ENCODE peak calls at places on chromosomes 13 and 19, in ten cellular contexts. W, T, K, V, J, E, S, R, H and A are unnamed samples.

GRCh38 chr19:7326105-7326877 is 22.4 kb upstream of the ARHGEF18 start:
- DNase-seq in W (no peak), T (no peak), K (peak; percentile 71), V (peak; percentile 22), J (peak; percentile 74), E (no peak), S (no peak), R (peak; percentile 10), H (no peak), A (peak; percentile 4)

GRCh38 chr13:112626124-112626523 is 38.2 kb upstream of the TUBGCP3 start:
- DNase-seq in W (no peak), T (no peak), K (no peak), V (no peak), J (no peak), E (no peak), S (no peak), R (no peak), H (no peak), A (no peak)

GRCh38 chr13:28089065-28089464 is 11.3 kb downstream of the FLT3 start:
- DNase-seq in W (no peak), T (no peak), K (no peak), V (no peak), J (no peak), E (no peak), S (no peak), R (no peak), H (no peak), A (no peak)

GRCh38 chr19:2051771-2052704 is 994 bp upstream of the MKNK2 start:
- DNase-seq in W (no peak), T (peak; percentile 77), K (no peak), V (no peak), J (peak; percentile 73), E (no peak), S (peak; percentile 41), R (no peak), H (no peak), A (peak; percentile 92)

GRCh38 chr19:798415-799075 is 1.3 kb downstream of the PTBP1 start:
- DNase-seq in W (no peak), T (no peak), K (peak; percentile 39), V (no peak), J (peak; percentile 77), E (no peak), S (no peak), R (no peak), H (no peak), A (no peak)

GRCh38 chr19:47726467-47726866 is 13.2 kb downstream of the EHD2 start:
- DNase-seq in W (no peak), T (no peak), K (no peak), V (no peak), J (no peak), E (no peak), S (peak; percentile 56), R (no peak), H (no peak), A (no peak)

GRCh38 chr13:26816876-26817275 is 56.3 kb upstream of the GPR12 start:
- DNase-seq in W (no peak), T (no peak), K (no peak), V (no peak), J (no peak), E (no peak), S (no peak), R (no peak), H (no peak), A (no peak)

GRCh38 chr13:27797228-27797624 is 4.9 kb downstream of the GSX1 start:
- DNase-seq in W (no peak), T (no peak), K (no peak), V (peak; percentile 14), J (no peak), E (no peak), S (no peak), R (no peak), H (no peak), A (no peak)

GRCh38 chr13:44350775-44351504 is 22.7 kb upstream of the SERP2 start:
- DNase-seq in W (no peak), T (no peak), K (no peak), V (no peak), J (no peak), E (peak; percentile 31), S (no peak), R (no peak), H (no peak), A (no peak)

GRCh38 chr13:112510002-112510780 is 77.8 kb downstream of the TUBGCP3 start:
- DNase-seq in W (no peak), T (no peak), K (peak; percentile 11), V (peak; percentile 53), J (no peak), E (peak; percentile 82), S (peak; percentile 67), R (no peak), H (no peak), A (no peak)

GRCh38 chr19:41323430-41324125 is 13.6 kb downstream of the CCDC97 start:
- DNase-seq in W (no peak), T (peak; percentile 60), K (peak; percentile 85), V (peak; percentile 98), J (peak; percentile 51), E (peak; percentile 84), S (peak; percentile 51), R (no peak), H (no peak), A (peak; percentile 90)

GRCh38 chr13:99959538-99960230 is 11.9 kb downstream of the ZIC5 start:
- DNase-seq in W (no peak), T (peak; percentile 24), K (no peak), V (no peak), J (no peak), E (no peak), S (no peak), R (no peak), H (no peak), A (no peak)

GRCh38 chr13:22111152-22111783 is 440.4 kb downstream of the FGF9 start:
- DNase-seq in W (no peak), T (no peak), K (no peak), V (no peak), J (no peak), E (no peak), S (no peak), R (no peak), H (no peak), A (no peak)

GRCh38 chr13:22112956-22113750 is 442.3 kb downstream of the FGF9 start:
- DNase-seq in W (no peak), T (no peak), K (no peak), V (no peak), J (no peak), E (no peak), S (no peak), R (no peak), H (no peak), A (no peak)

GRCh38 chr13:22108283-22108897 is 437.5 kb downstream of the FGF9 start:
- DNase-seq in W (no peak), T (no peak), K (no peak), V (no peak), J (no peak), E (no peak), S (no peak), R (no peak), H (no peak), A (no peak)

GRCh38 chr13:22111961-22112360 is 441.1 kb downstream of the FGF9 start:
- DNase-seq in W (no peak), T (no peak), K (no peak), V (no peak), J (no peak), E (no peak), S (no peak), R (no peak), H (no peak), A (no peak)

GRCh38 chr13:22110368-22110767 is 439.5 kb downstream of the FGF9 start:
- DNase-seq in W (no peak), T (no peak), K (no peak), V (no peak), J (no peak), E (no peak), S (no peak), R (no peak), H (no peak), A (no peak)
- TF ChIP-seq POLR2AphosphoS5 in W (no peak), T (no peak), K (no peak), V (no peak), J (no peak), E (no peak), S (no peak), R (no peak), H (no peak), A (no peak)

GRCh38 chr19:18385675-18386542 is at the start of gene GDF15:
- DNase-seq in W (peak; percentile 94), T (peak; percentile 96), K (peak; percentile 83), V (peak; percentile 97), J (peak; percentile 96), E (peak; percentile 76), S (peak; percentile 90), R (no peak), H (no peak), A (peak; percentile 86)
- H3K27ac ChIP-seq in W (no peak within 1 kb of the TSS), T (peak within 1 kb of the TSS; percentile 79), K (peak within 1 kb of the TSS; percentile 84), V (peak within 1 kb of the TSS; percentile 69), J (peak within 1 kb of the TSS; percentile 76), E (peak within 1 kb of the TSS; percentile 23), S (peak within 1 kb of the TSS; percentile 54), R (peak within 1 kb of the TSS; percentile 91), H (peak within 1 kb of the TSS; percentile 36), A (peak within 1 kb of the TSS; percentile 40)

DNA sequence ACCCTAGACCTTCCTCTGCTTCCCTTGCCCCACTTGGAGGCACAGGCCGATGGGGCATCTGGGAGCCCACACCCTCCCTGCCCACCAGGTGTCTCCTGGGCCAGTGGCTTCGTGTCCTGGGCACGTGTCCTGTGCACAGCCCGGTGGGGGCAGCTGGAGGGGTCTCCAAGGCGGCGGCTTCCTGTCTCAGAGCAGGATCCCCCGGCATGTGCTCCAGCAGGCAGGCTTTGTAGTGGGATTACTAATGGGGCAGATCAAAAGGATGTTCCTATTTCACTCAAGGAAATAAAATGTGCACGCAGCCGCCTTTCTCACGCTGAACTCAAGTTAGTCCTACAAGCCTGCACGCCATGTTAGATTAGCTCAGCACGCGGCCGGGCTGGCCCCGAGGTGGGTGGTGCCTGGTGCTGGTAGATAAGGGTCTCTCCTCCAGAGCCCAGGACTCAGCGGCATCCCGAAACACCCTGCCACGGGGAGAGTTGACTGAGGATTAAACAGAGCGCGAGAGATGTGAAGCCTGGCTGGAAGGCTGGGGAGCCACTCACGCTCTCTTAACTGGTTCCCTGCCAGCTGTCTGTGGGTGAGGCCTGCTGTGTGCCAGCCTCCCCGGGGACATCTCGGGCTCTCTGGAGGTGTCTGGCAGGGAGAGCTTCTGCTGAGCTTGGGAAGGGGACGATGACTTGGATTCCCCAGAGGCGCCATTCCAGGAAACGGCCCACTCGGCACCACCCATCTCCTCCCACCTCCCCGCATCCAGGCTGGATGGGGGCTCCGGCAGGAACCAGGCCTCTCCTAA is 122.1 kb downstream of the KDM4B start:
- DNase-seq in W (no peak), T (peak; percentile 42), K (peak; percentile 87), V (no peak), J (no peak), E (peak; percentile 91), S (no peak), R (no peak), H (no peak), A (peak; percentile 83)
- TF ChIP-seq POLR2AphosphoS5 in W (no peak), T (no peak), K (peak; percentile 78), V (no peak), J (no peak), E (no peak), S (no peak), R (no peak), H (no peak), A (no peak)

DNA sequence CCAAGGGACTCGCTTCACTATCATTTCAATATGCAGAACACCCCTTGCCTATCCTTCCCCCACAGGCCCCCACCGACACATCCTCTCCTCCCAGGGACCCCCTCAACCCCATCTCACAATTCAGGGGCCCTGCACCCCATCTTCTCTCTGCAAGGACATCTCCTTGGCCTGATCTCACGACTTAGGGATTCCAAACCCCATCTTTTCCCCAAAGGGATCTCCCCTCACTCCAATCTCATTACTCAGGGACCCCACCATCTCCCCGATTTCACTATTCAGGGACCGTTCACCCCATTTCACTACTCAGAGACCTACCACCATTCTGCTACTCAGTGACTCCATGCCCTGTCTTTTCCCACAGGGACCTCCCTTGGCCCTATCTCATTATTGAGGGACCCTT is 1.4 kb downstream of the MAP2K2 start:
- DNase-seq in W (no peak), T (no peak), K (peak; percentile 7), V (no peak), J (no peak), E (no peak), S (no peak), R (no peak), H (no peak), A (no peak)
- H3K27ac ChIP-seq in W (peak overlapping the region; percentile 78), T (peak overlapping the region; percentile 85), K (no peak overlapping the region), V (peak overlapping the region; percentile 66), J (peak overlapping the region; percentile 92), E (no peak overlapping the region), S (peak overlapping the region; percentile 92), R (peak overlapping the region; percentile 88), H (peak overlapping the region; percentile 69), A (peak overlapping the region; percentile 73)